ENCODE peak calls at places on chromosomes 2 and 18, in six cellular contexts. E is DMS153; T is ACHN; I is globus pallidus; F is stimulated activated CD8-positive, alpha-beta memory T cell treated with anti-CD3 and anti-CD28 coated beads, Interleukin-12 subunit alpha, Interleukin-12 subunit beta, amount 100 ng/mL, for 1 hour; U is AG08396. Z is an unnamed sample.

GRCh38 chr2:161384864-161385263 is 31.2 kb upstream of the TBR1 start:
- DNase-seq in T (no peak), F (no peak), U (no peak), I (no peak), E (no peak), Z (no peak)

GRCh38 chr18:79927597-79928562 is 23.6 kb downstream of the SLC66A2 start:
- DNase-seq in T (no peak), F (no peak), E (no peak), I (no peak), U (no peak), Z (no peak)

GRCh38 chr2:240831594-240832204 is 11.7 kb upstream of the KIF1A start:
- DNase-seq in F (no peak), I (no peak), E (no peak), U (no peak), T (no peak), Z (no peak)

GRCh38 chr2:29966256-29966655 is 44.9 kb upstream of the ALK start:
- DNase-seq in U (no peak), E (no peak), F (no peak), T (no peak), I (no peak), Z (no peak)

GRCh38 chr18:72768681-72769229 is 99.0 kb downstream of the NETO1 start:
- DNase-seq in E (no peak), U (no peak), T (no peak), I (no peak), F (no peak), Z (no peak)

GRCh38 chr2:97742381-97742847 is 29.0 kb downstream of the ZAP70 start:
- DNase-seq in I (no peak), U (no peak), E (no peak), F (no peak), T (no peak), Z (peak; percentile 44)

GRCh38 chr18:32366586-32367538 is 103.8 kb downstream of the GAREM1 start:
- DNase-seq in E (no peak), F (no peak), U (no peak), T (no peak), I (no peak), Z (no peak)

GRCh38 chr18:74898965-74899364 is 301.3 kb downstream of the ZNF407 start:
- DNase-seq in I (no peak), U (no peak), E (peak; percentile 74), T (peak; percentile 76), F (no peak), Z (no peak)

GRCh38 chr2:128318776-128319456 is at the start of gene HS6ST1:
- DNase-seq in U (peak; percentile 94), F (peak; percentile 74), T (peak; percentile 82), I (peak; percentile 82), E (peak; percentile 18), Z (peak; percentile 88)